ENCODE peak calls at places on chromosomes 11 and 22, in ten cellular contexts. E is thyroid gland, O is epithelial cell of proximal tubule, Z is BJ, U is HCT116, P is H9, C is choroid plexus epithelial cell, M is tibial artery, W is endothelial cell, F is ovary. D is an unnamed sample.

GRCh38 chr22:46951973-46952372 is 189.5 kb downstream of the TBC1D22A start:
- DNase-seq in E (no peak), O (no peak), Z (no peak), U (no peak), P (no peak), C (no peak), M (no peak), W (no peak), F (no peak), D (no peak)

GRCh38 chr11:122779047-122779629 is 59.2 kb upstream of the CRTAM start:
- DNase-seq in E (no peak), O (no peak), Z (no peak), U (no peak), P (no peak), C (peak), M (no peak), W (no peak), F (no peak), D (no peak)

GRCh38 chr11:64276653-64277431 is 7.6 kb downstream of the BAD start:
- DNase-seq in E (no peak), O (no peak), Z (no peak), U (no peak), P (no peak), C (peak), M (no peak), W (no peak), F (no peak), D (no peak)

GRCh38 chr22:24421428-24421931 is 5.9 kb upstream of the ADORA2A start:
- DNase-seq in E (no peak), O (no peak), Z (no peak), U (peak), P (peak), C (no peak), M (no peak), W (no peak), F (no peak), D (no peak)

GRCh38 chr11:120385110-120385509 is 48.9 kb downstream of the ARHGEF12 start:
- DNase-seq in E (no peak), O (no peak), Z (no peak), U (no peak), P (no peak), C (peak), M (no peak), W (no peak), F (no peak), D (no peak)

GRCh38 chr11:119085523-119085878 is 820 bp downstream of the HMBS start:
- DNase-seq in E (no peak), O (no peak), Z (no peak), U (no peak), P (no peak), C (no peak), M (no peak), W (no peak), F (no peak), D (no peak)

GRCh38 chr11:57426439-57426753 is 525 bp downstream of the SLC43A3 start:
- DNase-seq in E (no peak), O (no peak), Z (no peak), U (no peak), P (peak), C (no peak), M (no peak), W (no peak), F (no peak), D (no peak)

GRCh38 chr11:101362643-101363042 is 221.2 kb downstream of the TRPC6 start:
- DNase-seq in E (no peak), O (no peak), Z (no peak), U (no peak), P (no peak), C (no peak), M (no peak), W (no peak), F (no peak), D (no peak)

GRCh38 chr11:103806130-103806900 is 230.1 kb upstream of the DDI1 start:
- DNase-seq in E (no peak), O (peak), Z (peak), U (no peak), P (no peak), C (peak), M (no peak), W (no peak), F (no peak), D (no peak)

GRCh38 chr22:28151241-28151640 is 232.2 kb upstream of the PITPNB start:
- DNase-seq in E (no peak), O (no peak), Z (no peak), U (no peak), P (no peak), C (no peak), M (no peak), W (no peak), F (no peak), D (no peak)

GRCh38 chr11:61928606-61929005 is 11.2 kb upstream of the RAB3IL1 start:
- DNase-seq in E (no peak), O (no peak), Z (no peak), U (no peak), P (no peak), C (no peak), M (no peak), W (no peak), F (no peak), D (no peak)

GRCh38 chr22:23156286-23156685 is 11.0 kb downstream of the RAB36 start:
- DNase-seq in E (no peak), O (no peak), Z (no peak), U (no peak), P (peak), C (no peak), M (no peak), W (no peak), F (no peak), D (no peak)

GRCh38 chr22:48089601-48090331 is 1327.3 kb downstream of the TBC1D22A start:
- DNase-seq in E (peak), O (no peak), Z (no peak), U (no peak), P (no peak), C (peak), M (peak), W (no peak), F (peak), D (no peak)

GRCh38 chr11:85765835-85766234 is 45.1 kb downstream of the SYTL2 start:
- DNase-seq in E (no peak), O (no peak), Z (no peak), U (no peak), P (no peak), C (no peak), M (no peak), W (no peak), F (no peak), D (no peak)

GRCh38 chr11:91299980-91300379 is 924.6 kb upstream of the FAT3 start:
- DNase-seq in E (no peak), O (no peak), Z (no peak), U (no peak), P (no peak), C (peak), M (no peak), W (no peak), F (no peak), D (no peak)

GRCh38 chr11:7558046-7558445 is 44.2 kb downstream of the PPFIBP2 start:
- DNase-seq in E (no peak), O (no peak), Z (no peak), U (no peak), P (peak), C (no peak), M (no peak), W (no peak), F (no peak), D (no peak)

GRCh38 chr11:100752371-100753073 is 65.4 kb downstream of the ARHGAP42 start:
- DNase-seq in E (no peak), O (no peak), Z (no peak), U (no peak), P (no peak), C (no peak), M (no peak), W (no peak), F (no peak), D (no peak)

GRCh38 chr11:19617830-19618523 is 94.7 kb upstream of the NAV2 start:
- DNase-seq in E (no peak), O (no peak), Z (no peak), U (no peak), P (no peak), C (no peak), M (no peak), W (no peak), F (no peak), D (no peak)

GRCh38 chr11:128047026-128047425 is 540.3 kb downstream of the ETS1 start:
- DNase-seq in E (no peak), O (no peak), Z (no peak), U (no peak), P (no peak), C (no peak), M (no peak), W (no peak), F (no peak), D (no peak)

GRCh38 chr11:33531743-33532181 is 168.9 kb downstream of the C11orf91 start:
- DNase-seq in E (no peak), O (no peak), Z (peak), U (no peak), P (no peak), C (peak), M (no peak), W (no peak), F (no peak), D (peak)

GRCh38 chr11:61657566-61657965 is 22.6 kb upstream of the DAGLA start:
- DNase-seq in E (no peak), O (no peak), Z (no peak), U (no peak), P (no peak), C (no peak), M (no peak), W (no peak), F (no peak), D (no peak)

GRCh38 chr22:30870451-30871345 is 97.9 kb downstream of the MORC2 start:
- DNase-seq in E (no peak), O (no peak), Z (no peak), U (no peak), P (peak), C (no peak), M (peak), W (no peak), F (no peak), D (no peak)

GRCh38 chr22:25120093-25120561 is 79.5 kb upstream of the CRYBB3 start:
- DNase-seq in E (peak), O (no peak), Z (no peak), U (peak), P (peak), C (no peak), M (no peak), W (no peak), F (no peak), D (no peak)

GRCh38 chr22:20433191-20433590 is 4.4 kb downstream of the SCARF2 start:
- DNase-seq in E (no peak), O (no peak), Z (no peak), U (no peak), P (no peak), C (no peak), M (no peak), W (no peak), F (no peak), D (no peak)

GRCh38 chr11:17979770-17980371 is 33.0 kb downstream of the SERGEF start:
- DNase-seq in E (peak), O (no peak), Z (no peak), U (no peak), P (peak), C (peak), M (no peak), W (peak), F (peak), D (no peak)

GRCh38 chr11:130874396-130874795 is 41.9 kb downstream of the SNX19 start:
- DNase-seq in E (no peak), O (no peak), Z (no peak), U (no peak), P (no peak), C (peak), M (no peak), W (no peak), F (no peak), D (no peak)

GRCh38 chr22:16594026-16594425 is 1.4 kb upstream of the CCT8L2 start:
- DNase-seq in E (no peak), O (no peak), Z (no peak), U (no peak), P (no peak), C (no peak), M (no peak), W (no peak), F (no peak), D (no peak)

GRCh38 chr11:69297926-69298777 is 4.2 kb downstream of the MYEOV start:
- DNase-seq in E (peak), O (peak), Z (peak), U (peak), P (no peak), C (peak), M (peak), W (peak), F (no peak), D (no peak)

GRCh38 chr11:12196862-12197261 is 86.5 kb downstream of the MICAL2 start:
- DNase-seq in E (no peak), O (no peak), Z (no peak), U (no peak), P (no peak), C (no peak), M (no peak), W (no peak), F (no peak), D (no peak)

GRCh38 chr11:57598831-57599155 is 1.3 kb downstream of the SERPING1 start:
- DNase-seq in E (no peak), O (no peak), Z (no peak), U (no peak), P (no peak), C (peak), M (no peak), W (no peak), F (no peak), D (no peak)

GRCh38 chr11:117941163-117941707 is 12.0 kb upstream of the TMPRSS13 start:
- DNase-seq in E (no peak), O (no peak), Z (no peak), U (peak), P (no peak), C (no peak), M (peak), W (no peak), F (no peak), D (no peak)

GRCh38 chr11:6771926-6772898 is at the start of gene OR2AG2:
- DNase-seq in E (no peak), O (no peak), Z (no peak), U (no peak), P (no peak), C (no peak), M (no peak), W (no peak), F (no peak), D (no peak)

GRCh38 chr11:95715777-95716241 is 73.8 kb downstream of the FAM76B start:
- DNase-seq in E (no peak), O (no peak), Z (no peak), U (no peak), P (no peak), C (peak), M (no peak), W (peak), F (no peak), D (no peak)

DNA sequence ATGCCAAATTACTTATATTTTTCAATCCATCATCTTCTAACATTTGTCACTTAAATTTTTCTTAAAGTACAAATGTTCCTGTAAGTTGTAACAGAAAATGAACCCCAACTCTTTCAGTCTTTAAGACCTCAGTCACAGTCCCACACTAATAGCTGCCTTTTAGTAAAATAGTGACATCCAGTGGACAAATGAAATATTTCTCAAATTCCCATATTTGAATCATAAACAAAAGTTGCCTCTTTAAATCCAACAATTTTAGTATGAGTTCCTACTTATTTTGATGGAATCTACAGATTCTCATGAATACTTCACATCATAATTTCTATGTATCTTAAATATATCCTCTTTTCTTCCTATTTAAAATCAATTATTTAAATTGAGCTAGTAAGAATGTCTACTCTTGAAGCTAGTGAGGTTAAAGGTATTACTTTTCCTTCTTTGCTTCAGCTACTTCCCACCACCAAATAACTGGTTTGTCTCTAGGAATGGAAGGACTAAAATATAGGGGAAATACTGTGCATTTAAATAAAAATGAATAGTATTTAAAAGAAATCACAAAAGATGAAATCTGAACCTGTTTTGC is 9.2 kb downstream of the LIN7C start:
- DNase-seq in E (no peak), O (no peak), Z (no peak), U (no peak), P (no peak), C (peak), M (no peak), W (no peak), F (no peak), D (no peak)
- TF ChIP-seq CTCF in E (no peak), O (peak), Z (peak), U (peak), P (peak), C (peak), M (peak), W (peak), F (peak), D (no peak)

GRCh38 chr11:46063138-46063537 is 58.1 kb downstream of the PHF21A start:
- DNase-seq in E (no peak), O (no peak), Z (no peak), U (no peak), P (no peak), C (no peak), M (no peak), W (no peak), F (no peak), D (no peak)
- TF ChIP-seq CTCF in E (no peak), O (no peak), Z (no peak), U (no peak), P (no peak), C (no peak), M (no peak), W (no peak), F (no peak), D (no peak)

GRCh38 chr11:36258730-36259360 is 30.4 kb downstream of the COMMD9 start:
- DNase-seq in E (no peak), O (no peak), Z (no peak), U (peak), P (peak), C (peak), M (peak), W (peak), F (peak), D (peak)
- TF ChIP-seq CTCF in E (no peak), O (peak), Z (peak), U (peak), P (peak), C (peak), M (peak), W (peak), F (no peak), D (peak)

DNA sequence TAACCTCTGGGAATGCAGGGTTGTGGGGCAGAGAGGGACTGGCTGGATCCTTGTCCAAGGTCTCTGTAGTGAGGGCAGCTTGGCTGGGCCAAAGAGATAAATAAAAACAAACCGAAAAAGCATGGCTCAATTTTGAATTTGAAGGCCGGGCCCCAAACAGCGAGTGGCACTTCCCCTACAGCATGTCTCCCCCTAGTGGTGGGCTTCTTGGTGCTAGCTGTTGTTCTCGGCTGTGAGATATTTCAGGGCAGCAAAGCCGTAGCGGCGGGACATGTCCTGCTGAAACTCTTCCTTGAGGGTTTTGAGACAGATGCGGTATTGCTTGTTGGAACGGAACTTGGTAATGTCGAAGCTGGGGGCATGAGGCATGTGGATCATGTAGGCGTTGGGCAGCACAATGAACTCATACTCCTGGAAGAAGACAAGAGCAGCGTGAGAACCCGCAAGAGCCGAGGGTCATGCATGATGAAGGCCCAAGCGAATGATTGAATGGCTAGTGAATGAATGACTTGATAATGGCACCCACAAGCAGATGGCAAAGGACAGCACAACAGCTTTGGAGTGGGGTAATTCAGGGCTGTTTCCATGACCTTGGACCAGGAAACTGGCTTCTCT is 216.1 kb upstream of the SYN3 start:
- DNase-seq in E (peak), O (no peak), Z (no peak), U (no peak), P (peak), C (peak), M (no peak), W (peak), F (no peak), D (no peak)
- TF ChIP-seq CTCF in E (no peak), O (peak), Z (peak), U (peak), P (peak), C (peak), M (no peak), W (peak), F (no peak), D (peak)

DNA sequence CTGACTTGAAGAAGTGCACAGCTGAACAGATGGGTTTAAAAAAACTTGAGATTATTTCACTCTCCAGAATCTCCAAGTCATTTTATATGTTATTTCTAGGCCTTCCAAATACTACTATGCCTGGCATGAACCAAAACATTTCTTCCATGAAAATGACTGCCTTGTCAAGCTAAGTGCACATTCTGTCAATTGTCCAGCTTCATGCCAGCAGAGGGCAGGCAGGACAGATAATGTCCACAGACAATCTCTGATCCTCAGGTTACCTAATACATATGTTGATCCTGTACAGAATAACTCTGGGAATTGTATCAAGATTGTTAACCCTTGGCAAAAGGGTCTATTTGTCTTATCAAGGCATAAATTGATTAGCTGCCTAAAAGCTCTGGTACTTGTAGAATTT is 229.5 kb downstream of the AASDHPPT start:
- DNase-seq in E (peak), O (no peak), Z (no peak), U (no peak), P (no peak), C (peak), M (no peak), W (no peak), F (no peak), D (no peak)
- TF ChIP-seq CTCF in E (no peak), O (peak), Z (peak), U (peak), P (no peak), C (peak), M (no peak), W (no peak), F (no peak), D (peak)

DNA sequence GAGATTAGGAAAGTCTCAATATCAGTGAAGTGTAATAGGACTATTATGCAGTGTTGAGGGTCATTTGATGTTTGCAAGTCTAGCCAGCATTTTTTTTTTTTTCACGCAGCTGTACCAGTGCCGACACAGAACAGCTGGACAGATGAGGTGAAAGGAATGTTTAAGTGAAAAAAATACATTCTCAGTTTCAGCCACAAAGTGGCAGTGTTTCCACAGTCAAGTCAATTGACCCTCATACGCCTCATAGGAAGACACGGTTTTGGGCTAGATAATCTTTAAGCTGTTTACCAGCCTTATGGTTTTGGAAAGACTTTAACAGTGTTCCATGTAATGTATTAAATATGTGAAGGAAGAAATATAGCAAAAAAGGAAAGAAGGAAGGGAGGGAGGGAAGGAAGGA is 349.9 kb upstream of the ANO3 start:
- DNase-seq in E (no peak), O (peak), Z (peak), U (no peak), P (no peak), C (peak), M (no peak), W (peak), F (peak), D (peak)
- TF ChIP-seq CTCF in E (no peak), O (peak), Z (peak), U (no peak), P (peak), C (peak), M (peak), W (peak), F (peak), D (peak)

GRCh38 chr11:65530157-65530496 is 5.2 kb downstream of the SCYL1 start:
- DNase-seq in E (no peak), O (no peak), Z (no peak), U (no peak), P (no peak), C (no peak), M (no peak), W (no peak), F (no peak), D (no peak)
- TF ChIP-seq CTCF in E (no peak), O (peak), Z (peak), U (peak), P (peak), C (peak), M (no peak), W (no peak), F (no peak), D (peak)

GRCh38 chr22:37546436-37547248 is 13.6 kb upstream of the CDC42EP1 start:
- DNase-seq in E (peak), O (no peak), Z (no peak), U (no peak), P (peak), C (peak), M (peak), W (no peak), F (peak), D (no peak)
- TF ChIP-seq CTCF in E (no peak), O (no peak), Z (peak), U (no peak), P (no peak), C (peak), M (peak), W (no peak), F (peak), D (no peak)